ENCODE peak calls at places on chromosomes 13 and 19, in nine cellular contexts. One of them, this sample, is unnamed.

GRCh38 chr19:57803594-57804325 is 11.0 kb downstream of the ZNF552 start:
- DNase-seq in CD8-positive, alpha-beta memory T cell: no peak
- DNase-seq in breast epithelium: no peak
- DNase-seq in GM23248: peak; percentile 78
- DNase-seq in gastrocnemius medialis: no peak
- DNase-seq in pancreas: no peak
- DNase-seq in CD8-positive, alpha-beta T cell: no peak
- DNase-seq in uterus: peak; percentile 23
- DNase-seq in GM23338: peak; percentile 92
- DNase-seq in this sample: peak; percentile 51

GRCh38 chr13:50993371-50993770 is 83.8 kb downstream of the RNASEH2B start:
- DNase-seq in gastrocnemius medialis: no peak
- DNase-seq in CD8-positive, alpha-beta T cell: no peak
- DNase-seq in breast epithelium: no peak
- DNase-seq in CD8-positive, alpha-beta memory T cell: no peak
- DNase-seq in pancreas: no peak
- DNase-seq in uterus: no peak
- DNase-seq in GM23248: no peak
- DNase-seq in GM23338: no peak
- DNase-seq in this sample: no peak

GRCh38 chr13:64591981-64592380 is 2638.2 kb downstream of the PCDH9 start:
- DNase-seq in CD8-positive, alpha-beta memory T cell: no peak
- DNase-seq in CD8-positive, alpha-beta T cell: no peak
- DNase-seq in uterus: no peak
- DNase-seq in pancreas: no peak
- DNase-seq in gastrocnemius medialis: no peak
- DNase-seq in GM23338: no peak
- DNase-seq in breast epithelium: no peak
- DNase-seq in GM23248: peak; percentile 44
- DNase-seq in this sample: no peak

GRCh38 chr13:28031929-28032328 is 43.4 kb upstream of the URAD start:
- DNase-seq in CD8-positive, alpha-beta T cell: no peak
- DNase-seq in pancreas: no peak
- DNase-seq in GM23248: no peak
- DNase-seq in uterus: no peak
- DNase-seq in gastrocnemius medialis: no peak
- DNase-seq in GM23338: no peak
- DNase-seq in breast epithelium: no peak
- DNase-seq in CD8-positive, alpha-beta memory T cell: no peak
- DNase-seq in this sample: no peak

GRCh38 chr13:36819811-36820140 is 754 bp downstream of the RFXAP start:
- DNase-seq in CD8-positive, alpha-beta T cell: peak; percentile 35
- DNase-seq in GM23248: peak; percentile 52
- DNase-seq in uterus: no peak
- DNase-seq in CD8-positive, alpha-beta memory T cell: peak; percentile 9
- DNase-seq in pancreas: no peak
- DNase-seq in GM23338: peak; percentile 65
- DNase-seq in breast epithelium: no peak
- DNase-seq in gastrocnemius medialis: no peak
- DNase-seq in this sample: peak; percentile 38

GRCh38 chr13:77833331-77833863 is 85.2 kb downstream of the EDNRB start:
- DNase-seq in breast epithelium: no peak
- DNase-seq in pancreas: no peak
- DNase-seq in gastrocnemius medialis: no peak
- DNase-seq in GM23338: no peak
- DNase-seq in GM23248: peak; percentile 68
- DNase-seq in CD8-positive, alpha-beta memory T cell: no peak
- DNase-seq in CD8-positive, alpha-beta T cell: no peak
- DNase-seq in uterus: no peak
- DNase-seq in this sample: no peak

GRCh38 chr13:96089749-96090239 is at the start of gene HS6ST3:
- DNase-seq in CD8-positive, alpha-beta memory T cell: no peak
- DNase-seq in uterus: peak; percentile 18
- DNase-seq in CD8-positive, alpha-beta T cell: no peak
- DNase-seq in gastrocnemius medialis: peak; percentile 40
- DNase-seq in GM23338: peak; percentile 75
- DNase-seq in breast epithelium: no peak
- DNase-seq in GM23248: peak; percentile 42
- DNase-seq in pancreas: peak; percentile 81
- DNase-seq in this sample: no peak

GRCh38 chr13:21043898-21044297 is 17.5 kb downstream of the LATS2 start:
- DNase-seq in breast epithelium: no peak
- DNase-seq in CD8-positive, alpha-beta memory T cell: no peak
- DNase-seq in gastrocnemius medialis: no peak
- DNase-seq in GM23338: no peak
- DNase-seq in GM23248: peak; percentile 86
- DNase-seq in CD8-positive, alpha-beta T cell: no peak
- DNase-seq in uterus: no peak
- DNase-seq in pancreas: no peak
- DNase-seq in this sample: peak; percentile 68

GRCh38 chr13:21420706-21421105 is 38.4 kb downstream of the ZDHHC20 start:
- DNase-seq in GM23248: peak; percentile 61
- DNase-seq in gastrocnemius medialis: no peak
- DNase-seq in pancreas: no peak
- DNase-seq in CD8-positive, alpha-beta T cell: no peak
- DNase-seq in CD8-positive, alpha-beta memory T cell: no peak
- DNase-seq in GM23338: no peak
- DNase-seq in breast epithelium: no peak
- DNase-seq in uterus: no peak
- DNase-seq in this sample: no peak

GRCh38 chr19:13052447-13053232 is 50.0 kb downstream of the LYL1 start:
- DNase-seq in GM23248: peak; percentile 50
- DNase-seq in breast epithelium: no peak
- DNase-seq in uterus: no peak
- DNase-seq in GM23338: no peak
- DNase-seq in CD8-positive, alpha-beta memory T cell: no peak
- DNase-seq in gastrocnemius medialis: no peak
- DNase-seq in CD8-positive, alpha-beta T cell: no peak
- DNase-seq in pancreas: no peak
- DNase-seq in this sample: no peak

GRCh38 chr19:17747205-17748098 is 3.8 kb upstream of the FCHO1 start:
- DNase-seq in GM23248: peak; percentile 96
- DNase-seq in pancreas: peak; percentile 94
- DNase-seq in CD8-positive, alpha-beta memory T cell: peak; percentile 92
- DNase-seq in CD8-positive, alpha-beta T cell: peak; percentile 93
- DNase-seq in uterus: peak; percentile 86
- DNase-seq in GM23338: peak; percentile 99
- DNase-seq in breast epithelium: peak; percentile 89
- DNase-seq in gastrocnemius medialis: peak; percentile 88
- DNase-seq in this sample: peak; percentile 90

GRCh38 chr19:17749912-17750317 is 1.4 kb upstream of the FCHO1 start:
- DNase-seq in GM23338: no peak
- DNase-seq in gastrocnemius medialis: no peak
- DNase-seq in CD8-positive, alpha-beta memory T cell: no peak
- DNase-seq in breast epithelium: no peak
- DNase-seq in GM23248: peak; percentile 44
- DNase-seq in CD8-positive, alpha-beta T cell: peak; percentile 20
- DNase-seq in uterus: no peak
- DNase-seq in pancreas: no peak
- DNase-seq in this sample: no peak

GRCh38 chr19:17751103-17751911 is at the start of gene FCHO1:
- DNase-seq in uterus: no peak
- DNase-seq in pancreas: no peak
- DNase-seq in breast epithelium: no peak
- DNase-seq in CD8-positive, alpha-beta T cell: peak; percentile 85
- DNase-seq in GM23248: no peak
- DNase-seq in GM23338: no peak
- DNase-seq in CD8-positive, alpha-beta memory T cell: peak; percentile 81
- DNase-seq in gastrocnemius medialis: peak; percentile 18
- DNase-seq in this sample: no peak

GRCh38 chr19:17751912-17752273 is 616 bp downstream of the FCHO1 start:
- DNase-seq in pancreas: no peak
- DNase-seq in gastrocnemius medialis: no peak
- DNase-seq in GM23338: no peak
- DNase-seq in GM23248: no peak
- DNase-seq in CD8-positive, alpha-beta T cell: no peak
- DNase-seq in uterus: no peak
- DNase-seq in CD8-positive, alpha-beta memory T cell: no peak
- DNase-seq in breast epithelium: no peak
- DNase-seq in this sample: no peak

DNA sequence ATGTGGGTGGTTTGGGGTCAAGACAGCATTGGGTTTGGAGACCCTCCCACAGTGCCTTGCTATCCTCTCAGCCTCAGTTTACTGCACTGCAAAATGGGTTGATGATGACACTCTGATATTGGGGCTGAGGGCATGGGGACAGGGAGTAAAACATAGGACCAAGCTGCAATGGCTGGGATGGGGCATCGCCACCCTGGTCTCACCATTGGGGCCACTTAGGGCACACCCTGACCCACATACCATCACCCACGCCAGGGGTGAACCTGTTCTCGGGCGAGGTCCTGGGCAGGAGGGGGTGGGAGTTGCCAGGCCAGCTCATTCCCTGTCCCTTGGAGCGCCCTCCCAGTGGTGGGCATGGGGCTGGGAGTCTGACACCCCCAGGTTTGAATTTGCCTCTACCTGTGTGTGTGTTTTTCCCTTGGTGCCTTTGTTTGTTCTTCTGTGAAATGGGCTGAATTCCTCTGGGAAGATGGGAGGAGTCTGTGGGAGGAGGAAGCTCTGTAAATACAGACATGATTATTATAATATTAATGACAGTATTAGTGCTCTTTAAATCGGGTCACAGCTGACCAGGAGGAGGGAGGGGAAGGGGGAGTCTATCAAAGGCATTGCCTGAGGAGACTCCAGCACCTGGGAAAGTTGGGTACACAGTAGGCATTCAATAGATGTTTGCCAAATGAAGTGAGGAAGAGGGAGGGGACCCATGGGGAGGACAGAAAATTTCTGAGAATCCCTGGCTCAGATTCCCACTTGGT is 2.2 kb upstream of the FCHO1 start:
- DNase-seq in gastrocnemius medialis: no peak
- DNase-seq in CD8-positive, alpha-beta T cell: no peak
- DNase-seq in breast epithelium: no peak
- DNase-seq in CD8-positive, alpha-beta memory T cell: no peak
- DNase-seq in GM23338: no peak
- DNase-seq in uterus: no peak
- DNase-seq in pancreas: no peak
- DNase-seq in GM23248: no peak
- DNase-seq in this sample: no peak
- H3K27me3 ChIP-seq in gastrocnemius medialis: peaks cover 14% of the 10 kb centered on the region
- H3K27me3 ChIP-seq in CD8-positive, alpha-beta T cell: no peaks in the 10 kb centered on the region
- H3K27me3 ChIP-seq in breast epithelium: no peaks in the 10 kb centered on the region
- H3K27me3 ChIP-seq in CD8-positive, alpha-beta memory T cell: no peaks in the 10 kb centered on the region
- H3K27me3 ChIP-seq in GM23338: no peaks in the 10 kb centered on the region
- H3K27me3 ChIP-seq in uterus: no peaks in the 10 kb centered on the region
- H3K27me3 ChIP-seq in pancreas: no peaks in the 10 kb centered on the region
- H3K27me3 ChIP-seq in GM23248: no peaks in the 10 kb centered on the region
- H3K27me3 ChIP-seq in this sample: peaks cover 7% of the 10 kb centered on the region

GRCh38 chr19:43725468-43725867 is 9.6 kb downstream of the IRGC start:
- DNase-seq in CD8-positive, alpha-beta T cell: no peak
- DNase-seq in uterus: no peak
- DNase-seq in pancreas: no peak
- DNase-seq in gastrocnemius medialis: no peak
- DNase-seq in CD8-positive, alpha-beta memory T cell: no peak
- DNase-seq in breast epithelium: no peak
- DNase-seq in GM23338: no peak
- DNase-seq in GM23248: no peak
- DNase-seq in this sample: no peak
- H3K4me3 ChIP-seq in CD8-positive, alpha-beta T cell: no peak overlapping the region
- H3K4me3 ChIP-seq in uterus: no peak overlapping the region
- H3K4me3 ChIP-seq in pancreas: no peak overlapping the region
- H3K4me3 ChIP-seq in gastrocnemius medialis: no peak overlapping the region
- H3K4me3 ChIP-seq in CD8-positive, alpha-beta memory T cell: no peak overlapping the region
- H3K4me3 ChIP-seq in breast epithelium: no peak overlapping the region
- H3K4me3 ChIP-seq in GM23338: no peak overlapping the region
- H3K4me3 ChIP-seq in GM23248: no peak overlapping the region
- H3K4me3 ChIP-seq in this sample: no peak overlapping the region

GRCh38 chr19:5669212-5669611 is 11.1 kb downstream of the MICOS13 start:
- DNase-seq in GM23248: no peak
- DNase-seq in gastrocnemius medialis: no peak
- DNase-seq in CD8-positive, alpha-beta memory T cell: no peak
- DNase-seq in pancreas: no peak
- DNase-seq in breast epithelium: no peak
- DNase-seq in CD8-positive, alpha-beta T cell: no peak
- DNase-seq in uterus: no peak
- DNase-seq in GM23338: no peak
- DNase-seq in this sample: no peak
- H3K36me3 ChIP-seq in GM23248: peaks cover 37% of the 10 kb centered on the region
- H3K36me3 ChIP-seq in gastrocnemius medialis: peaks cover 57% of the 10 kb centered on the region
- H3K36me3 ChIP-seq in CD8-positive, alpha-beta memory T cell: peaks cover 47% of the 10 kb centered on the region
- H3K36me3 ChIP-seq in pancreas: peaks cover 24% of the 10 kb centered on the region
- H3K36me3 ChIP-seq in breast epithelium: peaks cover 3% of the 10 kb centered on the region
- H3K36me3 ChIP-seq in CD8-positive, alpha-beta T cell: peaks cover 45% of the 10 kb centered on the region
- H3K36me3 ChIP-seq in uterus: no peaks in the 10 kb centered on the region
- H3K36me3 ChIP-seq in GM23338: peaks cover 24% of the 10 kb centered on the region
- H3K36me3 ChIP-seq in this sample: peaks cover 17% of the 10 kb centered on the region

GRCh38 chr13:45851171-45851889 is at the start of gene SIAH3:
- DNase-seq in breast epithelium: no peak
- DNase-seq in pancreas: no peak
- DNase-seq in gastrocnemius medialis: no peak
- DNase-seq in CD8-positive, alpha-beta memory T cell: no peak
- DNase-seq in GM23338: peak; percentile 68
- DNase-seq in CD8-positive, alpha-beta T cell: peak; percentile 12
- DNase-seq in GM23248: peak; percentile 20
- DNase-seq in uterus: no peak
- DNase-seq in this sample: no peak

GRCh38 chr13:45849408-45849807 is 2.1 kb downstream of the SIAH3 start:
- DNase-seq in CD8-positive, alpha-beta memory T cell: no peak
- DNase-seq in CD8-positive, alpha-beta T cell: no peak
- DNase-seq in breast epithelium: no peak
- DNase-seq in GM23248: no peak
- DNase-seq in GM23338: no peak
- DNase-seq in pancreas: no peak
- DNase-seq in uterus: no peak
- DNase-seq in gastrocnemius medialis: no peak
- DNase-seq in this sample: no peak

GRCh38 chr13:45850020-45850613 is 1.4 kb downstream of the SIAH3 start:
- DNase-seq in GM23248: no peak
- DNase-seq in pancreas: no peak
- DNase-seq in uterus: no peak
- DNase-seq in gastrocnemius medialis: no peak
- DNase-seq in GM23338: peak; percentile 64
- DNase-seq in CD8-positive, alpha-beta T cell: no peak
- DNase-seq in breast epithelium: no peak
- DNase-seq in CD8-positive, alpha-beta memory T cell: no peak
- DNase-seq in this sample: no peak

GRCh38 chr13:45846681-45847080 is 4.9 kb downstream of the SIAH3 start:
- DNase-seq in breast epithelium: no peak
- DNase-seq in CD8-positive, alpha-beta memory T cell: no peak
- DNase-seq in GM23338: no peak
- DNase-seq in CD8-positive, alpha-beta T cell: no peak
- DNase-seq in GM23248: no peak
- DNase-seq in pancreas: no peak
- DNase-seq in uterus: no peak
- DNase-seq in gastrocnemius medialis: no peak
- DNase-seq in this sample: no peak

DNA sequence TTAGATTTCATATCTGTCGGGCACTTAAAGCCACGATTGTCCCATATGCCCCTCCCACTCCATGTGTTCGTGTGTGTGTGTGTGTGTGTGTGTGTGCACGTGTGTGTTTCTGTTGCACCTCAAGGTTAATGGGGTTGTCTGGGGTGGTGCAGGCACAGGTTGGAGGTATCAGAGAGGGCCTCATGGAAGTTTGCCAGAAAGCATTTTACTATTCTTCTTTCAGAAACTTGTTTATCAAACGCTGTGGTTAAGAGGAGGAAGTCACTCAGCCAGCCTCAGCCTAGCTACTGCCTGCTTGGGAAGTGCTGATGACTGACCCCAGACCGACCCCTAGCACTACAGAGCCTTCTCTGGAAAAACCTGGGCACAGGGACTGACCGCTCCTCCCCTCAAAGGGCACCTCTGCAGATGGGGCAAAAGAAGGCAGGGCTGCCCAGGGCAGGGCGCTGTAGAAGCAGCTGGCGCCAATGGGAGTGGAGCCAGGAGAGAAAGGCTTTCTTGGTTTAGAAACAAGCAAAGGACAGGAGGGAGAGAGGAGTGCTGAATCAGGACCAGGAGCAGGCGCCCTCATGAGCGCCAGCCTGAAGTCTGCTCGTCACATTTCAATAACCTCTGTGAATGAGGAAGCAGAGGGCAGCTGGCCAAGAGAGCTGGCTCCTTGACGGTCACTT is 3.9 kb downstream of the SIAH3 start:
- DNase-seq in CD8-positive, alpha-beta memory T cell: no peak
- DNase-seq in CD8-positive, alpha-beta T cell: peak; percentile 34
- DNase-seq in uterus: no peak
- DNase-seq in GM23248: no peak
- DNase-seq in GM23338: no peak
- DNase-seq in pancreas: no peak
- DNase-seq in breast epithelium: no peak
- DNase-seq in gastrocnemius medialis: no peak
- DNase-seq in this sample: no peak
- H3K27me3 ChIP-seq in CD8-positive, alpha-beta memory T cell: peaks cover 4% of the 10 kb centered on the region
- H3K27me3 ChIP-seq in CD8-positive, alpha-beta T cell: no peaks in the 10 kb centered on the region
- H3K27me3 ChIP-seq in uterus: peaks cover 7% of the 10 kb centered on the region
- H3K27me3 ChIP-seq in GM23248: peaks cover 61% of the 10 kb centered on the region
- H3K27me3 ChIP-seq in GM23338: peaks cover 30% of the 10 kb centered on the region
- H3K27me3 ChIP-seq in pancreas: peaks cover 3% of the 10 kb centered on the region
- H3K27me3 ChIP-seq in breast epithelium: no peaks in the 10 kb centered on the region
- H3K27me3 ChIP-seq in gastrocnemius medialis: no peaks in the 10 kb centered on the region
- H3K27me3 ChIP-seq in this sample: no peaks in the 10 kb centered on the region